ENCODE peak calls at places on chromosomes 3 and 15, in five cellular contexts. One of them, this sample, is unnamed.

GRCh38 chr3:34783881-34784280 is 855.4 kb upstream of the ARPP21 start:
- DNase-seq in Calu3: no peak
- DNase-seq in activated CD4-positive, alpha-beta T cell treated with anti-CD3 and anti-CD28 coated beads for 48 hours: no peak
- DNase-seq in effector memory CD8-positive, alpha-beta T cell: no peak
- DNase-seq in activated effector memory CD4-positive, alpha-beta T cell treated with anti-CD3 and anti-CD28 coated beads, Interleukin-2, amount 50 U/mL, for 16 hours: no peak
- DNase-seq in this sample: no peak

GRCh38 chr15:74808073-74808839 is 4.4 kb upstream of the LMAN1L start:
- DNase-seq in Calu3: no peak
- DNase-seq in activated CD4-positive, alpha-beta T cell treated with anti-CD3 and anti-CD28 coated beads for 48 hours: no peak
- DNase-seq in effector memory CD8-positive, alpha-beta T cell: no peak
- DNase-seq in activated effector memory CD4-positive, alpha-beta T cell treated with anti-CD3 and anti-CD28 coated beads, Interleukin-2, amount 50 U/mL, for 16 hours: no peak
- DNase-seq in this sample: no peak

GRCh38 chr3:105140899-105141367 is 225.8 kb upstream of the ALCAM start:
- DNase-seq in Calu3: no peak
- DNase-seq in activated CD4-positive, alpha-beta T cell treated with anti-CD3 and anti-CD28 coated beads for 48 hours: no peak
- DNase-seq in effector memory CD8-positive, alpha-beta T cell: no peak
- DNase-seq in activated effector memory CD4-positive, alpha-beta T cell treated with anti-CD3 and anti-CD28 coated beads, Interleukin-2, amount 50 U/mL, for 16 hours: no peak
- DNase-seq in this sample: no peak

GRCh38 chr3:47978386-47978785 is 37.8 kb downstream of the MAP4 start:
- DNase-seq in Calu3: no peak
- DNase-seq in activated CD4-positive, alpha-beta T cell treated with anti-CD3 and anti-CD28 coated beads for 48 hours: no peak
- DNase-seq in effector memory CD8-positive, alpha-beta T cell: no peak
- DNase-seq in activated effector memory CD4-positive, alpha-beta T cell treated with anti-CD3 and anti-CD28 coated beads, Interleukin-2, amount 50 U/mL, for 16 hours: no peak
- DNase-seq in this sample: no peak

GRCh38 chr15:39194431-39194830 is 386.4 kb upstream of the THBS1 start:
- DNase-seq in Calu3: no peak
- DNase-seq in activated CD4-positive, alpha-beta T cell treated with anti-CD3 and anti-CD28 coated beads for 48 hours: no peak
- DNase-seq in effector memory CD8-positive, alpha-beta T cell: no peak
- DNase-seq in activated effector memory CD4-positive, alpha-beta T cell treated with anti-CD3 and anti-CD28 coated beads, Interleukin-2, amount 50 U/mL, for 16 hours: no peak
- DNase-seq in this sample: no peak

GRCh38 chr3:17850448-17850847 is 108.0 kb upstream of the TBC1D5 start:
- DNase-seq in Calu3: no peak
- DNase-seq in activated CD4-positive, alpha-beta T cell treated with anti-CD3 and anti-CD28 coated beads for 48 hours: no peak
- DNase-seq in effector memory CD8-positive, alpha-beta T cell: no peak
- DNase-seq in activated effector memory CD4-positive, alpha-beta T cell treated with anti-CD3 and anti-CD28 coated beads, Interleukin-2, amount 50 U/mL, for 16 hours: no peak
- DNase-seq in this sample: no peak

GRCh38 chr3:100411091-100411982 is 10.0 kb downstream of the LNP1 start:
- DNase-seq in Calu3: no peak
- DNase-seq in activated CD4-positive, alpha-beta T cell treated with anti-CD3 and anti-CD28 coated beads for 48 hours: no peak
- DNase-seq in effector memory CD8-positive, alpha-beta T cell: no peak
- DNase-seq in activated effector memory CD4-positive, alpha-beta T cell treated with anti-CD3 and anti-CD28 coated beads, Interleukin-2, amount 50 U/mL, for 16 hours: no peak
- DNase-seq in this sample: no peak

GRCh38 chr15:26235148-26235769 is 372.1 kb upstream of the ATP10A start:
- DNase-seq in Calu3: no peak
- DNase-seq in activated CD4-positive, alpha-beta T cell treated with anti-CD3 and anti-CD28 coated beads for 48 hours: no peak
- DNase-seq in effector memory CD8-positive, alpha-beta T cell: no peak
- DNase-seq in activated effector memory CD4-positive, alpha-beta T cell treated with anti-CD3 and anti-CD28 coated beads, Interleukin-2, amount 50 U/mL, for 16 hours: no peak
- DNase-seq in this sample: no peak

GRCh38 chr15:81502436-81502835 is 128.4 kb upstream of the TMC3 start:
- DNase-seq in Calu3: no peak
- DNase-seq in activated CD4-positive, alpha-beta T cell treated with anti-CD3 and anti-CD28 coated beads for 48 hours: no peak
- DNase-seq in effector memory CD8-positive, alpha-beta T cell: no peak
- DNase-seq in activated effector memory CD4-positive, alpha-beta T cell treated with anti-CD3 and anti-CD28 coated beads, Interleukin-2, amount 50 U/mL, for 16 hours: no peak
- DNase-seq in this sample: no peak

GRCh38 chr15:63430766-63431451 is 49.3 kb upstream of the CA12 start:
- DNase-seq in Calu3: no peak
- DNase-seq in activated CD4-positive, alpha-beta T cell treated with anti-CD3 and anti-CD28 coated beads for 48 hours: no peak
- DNase-seq in effector memory CD8-positive, alpha-beta T cell: no peak
- DNase-seq in activated effector memory CD4-positive, alpha-beta T cell treated with anti-CD3 and anti-CD28 coated beads, Interleukin-2, amount 50 U/mL, for 16 hours: no peak
- DNase-seq in this sample: no peak

GRCh38 chr15:67125589-67126502 is 60.4 kb downstream of the SMAD3 start:
- DNase-seq in Calu3: peak; percentile 74
- DNase-seq in activated CD4-positive, alpha-beta T cell treated with anti-CD3 and anti-CD28 coated beads for 48 hours: no peak
- DNase-seq in effector memory CD8-positive, alpha-beta T cell: no peak
- DNase-seq in activated effector memory CD4-positive, alpha-beta T cell treated with anti-CD3 and anti-CD28 coated beads, Interleukin-2, amount 50 U/mL, for 16 hours: no peak
- DNase-seq in this sample: no peak

GRCh38 chr15:101600024-101600423 is 52.2 kb downstream of the TM2D3 start:
- DNase-seq in Calu3: no peak
- DNase-seq in activated CD4-positive, alpha-beta T cell treated with anti-CD3 and anti-CD28 coated beads for 48 hours: no peak
- DNase-seq in effector memory CD8-positive, alpha-beta T cell: no peak
- DNase-seq in activated effector memory CD4-positive, alpha-beta T cell treated with anti-CD3 and anti-CD28 coated beads, Interleukin-2, amount 50 U/mL, for 16 hours: no peak
- DNase-seq in this sample: no peak

GRCh38 chr15:33720952-33721351 is 247.3 kb upstream of the CHRM5 start:
- DNase-seq in Calu3: no peak
- DNase-seq in activated CD4-positive, alpha-beta T cell treated with anti-CD3 and anti-CD28 coated beads for 48 hours: no peak
- DNase-seq in effector memory CD8-positive, alpha-beta T cell: no peak
- DNase-seq in activated effector memory CD4-positive, alpha-beta T cell treated with anti-CD3 and anti-CD28 coated beads, Interleukin-2, amount 50 U/mL, for 16 hours: no peak
- DNase-seq in this sample: no peak

GRCh38 chr3:16066975-16067374 is 107.5 kb upstream of the GALNT15 start:
- DNase-seq in Calu3: no peak
- DNase-seq in activated CD4-positive, alpha-beta T cell treated with anti-CD3 and anti-CD28 coated beads for 48 hours: no peak
- DNase-seq in effector memory CD8-positive, alpha-beta T cell: no peak
- DNase-seq in activated effector memory CD4-positive, alpha-beta T cell treated with anti-CD3 and anti-CD28 coated beads, Interleukin-2, amount 50 U/mL, for 16 hours: no peak
- DNase-seq in this sample: no peak

GRCh38 chr15:99452010-99452409 is 113.8 kb upstream of the MEF2A start:
- DNase-seq in Calu3: no peak
- DNase-seq in activated CD4-positive, alpha-beta T cell treated with anti-CD3 and anti-CD28 coated beads for 48 hours: no peak
- DNase-seq in effector memory CD8-positive, alpha-beta T cell: no peak
- DNase-seq in activated effector memory CD4-positive, alpha-beta T cell treated with anti-CD3 and anti-CD28 coated beads, Interleukin-2, amount 50 U/mL, for 16 hours: peak; percentile 17
- DNase-seq in this sample: no peak